ENCODE peak calls at places on chromosome 11, in four cellular contexts. K is heart left ventricle; T is CD8-positive, alpha-beta memory T cell; J is mesendoderm. F is an unnamed sample. For H3K4me1, the result is how much of the 10 kb centered on the place peaks cover.

GRCh38 chr11:15123849-15124248 is 9.1 kb downstream of the INSC start:
- DNase-seq in K (no peak), T (no peak), J (peak), F (peak)

GRCh38 chr11:129896062-129896461 is 684 bp upstream of the NFRKB start:
- DNase-seq in K (no peak), T (no peak), J (no peak), F (no peak)

GRCh38 chr11:74232316-74232950 is 61.3 kb downstream of the PPME1 start:
- DNase-seq in K (no peak), T (peak), J (no peak), F (no peak)

GRCh38 chr11:100777118-100777517 is 90.0 kb downstream of the ARHGAP42 start:
- DNase-seq in K (no peak), T (no peak), J (peak), F (no peak)

GRCh38 chr11:80916180-80916811 is 1475.5 kb upstream of the TENM4 start:
- DNase-seq in K (no peak), T (no peak), J (no peak), F (no peak)

GRCh38 chr11:80958966-80959365 is 1518.1 kb upstream of the TENM4 start:
- DNase-seq in K (no peak), T (no peak), J (no peak), F (no peak)

GRCh38 chr11:114084414-114084813 is 24.9 kb downstream of the ZBTB16 start:
- DNase-seq in K (no peak), T (no peak), J (no peak), F (no peak)

GRCh38 chr11:23359297-23359696 is 499.0 kb upstream of the CCDC179 start:
- DNase-seq in K (no peak), T (no peak), J (no peak), F (no peak)

GRCh38 chr11:8652140-8652539 is 30.3 kb downstream of the TRIM66 start:
- DNase-seq in K (no peak), T (no peak), J (no peak), F (no peak)

GRCh38 chr11:17473071-17473744 is 3.4 kb downstream of the ABCC8 start:
- DNase-seq in K (no peak), T (no peak), J (peak), F (no peak)

DNA sequence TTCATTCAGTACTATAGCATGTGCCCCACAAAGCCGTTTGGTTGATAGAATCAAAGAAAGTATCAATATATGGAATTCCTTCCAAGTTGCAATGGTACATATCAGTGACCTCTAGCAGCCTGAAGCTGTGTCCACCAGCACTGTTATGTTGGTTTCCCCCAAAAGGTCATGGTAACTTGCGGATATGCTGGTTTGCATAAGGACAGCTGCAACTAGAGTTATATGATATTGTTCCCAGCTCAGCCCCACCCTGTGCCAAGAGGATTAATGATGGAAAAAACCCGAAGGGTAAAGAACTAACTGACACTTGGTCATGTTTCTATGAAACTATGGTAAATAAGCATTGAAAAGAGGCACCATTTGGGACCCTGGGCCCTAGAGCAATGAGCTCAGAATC is 93.5 kb downstream of the PDHX start:
- DNase-seq in K (no peak), T (no peak), J (no peak), F (no peak)
- H3K4me1 ChIP-seq in K (under half), T (under half), J (under half), F (under half)

DNA sequence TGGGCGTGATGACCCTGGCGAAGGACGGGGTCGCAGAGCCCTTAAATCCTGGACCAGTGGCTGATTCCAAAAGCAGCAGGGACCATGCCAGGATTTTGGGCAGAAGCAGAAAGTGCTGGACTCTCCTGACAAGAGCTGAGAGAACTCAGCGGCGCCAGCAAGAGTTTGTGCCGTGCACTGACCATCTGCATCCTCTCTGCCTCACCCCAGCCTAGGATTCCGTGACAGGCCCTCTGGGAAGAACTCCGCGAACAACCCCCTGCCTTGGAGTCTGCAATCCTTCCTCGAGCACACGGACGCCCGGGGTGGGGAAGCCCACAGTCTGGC is 623 bp upstream of the NDUFV1 start:
- DNase-seq in K (no peak), T (no peak), J (no peak), F (no peak)
- H3K4me1 ChIP-seq in K (under half), T (under half), J (under half), F (under half)

GRCh38 chr11:63783925-63784592 is 15.5 kb upstream of the ZFTA start:
- DNase-seq in K (no peak), T (no peak), J (peak), F (no peak)
- H3K4me1 ChIP-seq in K (under half), T (under half), J (under half), F (under half)

GRCh38 chr11:66722745-66723651 is 6.0 kb downstream of the SPTBN2 start:
- DNase-seq in K (no peak), T (no peak), J (no peak), F (no peak)
- H3K4me1 ChIP-seq in K (under half), T (under half), J (under half), F (under half)

GRCh38 chr11:68270334-68271022 is 1.3 kb downstream of the C11orf24 start:
- DNase-seq in K (no peak), T (no peak), J (no peak), F (no peak)

GRCh38 chr11:68266936-68267880 is 4.6 kb downstream of the C11orf24 start:
- DNase-seq in K (no peak), T (no peak), J (no peak), F (no peak)

GRCh38 chr11:68269414-68270081 is 2.2 kb downstream of the C11orf24 start:
- DNase-seq in K (no peak), T (no peak), J (peak), F (no peak)

GRCh38 chr11:68266121-68266891 is 5.5 kb downstream of the C11orf24 start:
- DNase-seq in K (no peak), T (no peak), J (no peak), F (no peak)

GRCh38 chr11:68267881-68268240 is 3.9 kb downstream of the C11orf24 start:
- DNase-seq in K (no peak), T (no peak), J (no peak), F (no peak)
- H3K4me1 ChIP-seq in K (under half), T (under half), J (under half), F (under half)

GRCh38 chr11:35154960-35155359 is 16.0 kb downstream of the CD44 start:
- DNase-seq in K (no peak), T (no peak), J (no peak), F (no peak)
- H3K4me1 ChIP-seq in K (under half), T (half or more), J (under half), F (under half)

DNA sequence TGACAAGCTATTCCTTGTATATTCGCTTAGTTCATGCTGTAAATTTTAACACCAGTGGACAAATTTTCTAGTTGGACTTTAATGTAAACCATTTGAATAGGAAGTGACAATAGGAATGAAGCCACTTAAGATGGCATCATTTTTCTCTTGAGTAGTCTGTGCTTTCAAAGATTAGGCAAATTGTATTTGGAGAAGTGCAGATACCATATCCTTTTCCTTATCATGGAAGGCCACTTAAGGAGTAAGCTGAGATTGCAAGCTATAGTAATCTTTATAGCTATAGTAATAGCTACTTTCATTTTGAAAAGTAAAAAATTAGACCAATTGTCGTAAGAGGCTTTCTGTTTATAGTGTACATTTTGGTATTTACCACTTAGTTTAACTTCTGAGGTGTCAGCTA is 12.8 kb downstream of the CAPRIN1 start:
- DNase-seq in K (no peak), T (no peak), J (no peak), F (no peak)
- H3K4me1 ChIP-seq in K (half or more), T (half or more), J (under half), F (half or more)

GRCh38 chr11:20715464-20715863 is 46.1 kb downstream of the NELL1 start:
- DNase-seq in K (no peak), T (no peak), J (no peak), F (no peak)
- H3K4me1 ChIP-seq in K (under half), T (under half), J (under half), F (under half)

GRCh38 chr11:128839081-128839480 is 28.0 kb downstream of the KCNJ1 start:
- DNase-seq in K (no peak), T (no peak), J (no peak), F (no peak)
- H3K4me1 ChIP-seq in K (under half), T (under half), J (under half), F (under half)